ENCODE peak calls at places on chromosome 5, in eight cellular contexts. T is breast epithelium, K is stomach, F is spleen, I is upper lobe of left lung, U is transverse colon, H is HCT116, Q is H1. R is an unnamed sample.

GRCh38 chr5:130720355-130720754 is 444.7 kb downstream of the HINT1 start:
- DNase-seq in Q (no peak), T (no peak), I (no peak), H (peak), U (no peak), K (no peak), F (no peak), R (no peak)

GRCh38 chr5:154395407-154396106 is 50.2 kb upstream of the SAP30L start:
- DNase-seq in F (no peak), Q (no peak), I (no peak), K (peak), T (peak), U (peak), H (no peak), R (no peak)

GRCh38 chr5:82018462-82018861 is 46.6 kb downstream of the ATG10 start:
- DNase-seq in U (no peak), H (no peak), T (no peak), K (no peak), F (no peak), Q (no peak), I (no peak), R (no peak)

GRCh38 chr5:82364497-82364896 is 86.3 kb upstream of the RPS23 start:
- DNase-seq in Q (no peak), H (no peak), U (no peak), F (no peak), I (no peak), T (no peak), K (no peak), R (no peak)

GRCh38 chr5:179315356-179315890 is 29.8 kb downstream of the ADAMTS2 start:
- DNase-seq in I (no peak), T (no peak), U (no peak), F (peak), H (no peak), K (no peak), Q (no peak), R (no peak)

GRCh38 chr5:89265511-89266169 is 382.7 kb upstream of the MEF2C start:
- DNase-seq in K (no peak), Q (no peak), I (no peak), T (no peak), U (no peak), F (no peak), H (no peak), R (no peak)

GRCh38 chr5:102902647-102903046 is 147.5 kb downstream of the PAM start:
- DNase-seq in H (no peak), F (no peak), T (no peak), U (no peak), I (no peak), Q (no peak), K (no peak), R (no peak)

GRCh38 chr5:2891781-2892180 is 140.3 kb upstream of the IRX2 start:
- DNase-seq in U (no peak), T (no peak), K (no peak), I (no peak), F (no peak), H (no peak), Q (peak), R (no peak)

GRCh38 chr5:132074772-132075718 is 1.5 kb downstream of the CSF2 start:
- DNase-seq in I (no peak), U (no peak), K (no peak), H (peak), T (no peak), F (no peak), Q (no peak), R (no peak)

GRCh38 chr5:97425511-97425910 is 242.5 kb upstream of the RIOK2 start:
- DNase-seq in U (no peak), F (peak), K (no peak), T (no peak), I (no peak), H (no peak), Q (no peak), R (no peak)

GRCh38 chr5:112064956-112065355 is 308.0 kb upstream of the NREP start:
- DNase-seq in K (no peak), F (no peak), H (no peak), T (no peak), Q (no peak), I (no peak), U (no peak), R (no peak)

GRCh38 chr5:8870349-8870748 is 675.5 kb downstream of the SEMA5A start:
- DNase-seq in Q (no peak), H (no peak), T (no peak), F (no peak), K (no peak), U (no peak), I (peak), R (no peak)

GRCh38 chr5:146047396-146047795 is 58.0 kb downstream of the PLAC8L1 start:
- DNase-seq in F (no peak), H (no peak), I (no peak), K (no peak), Q (no peak), U (peak), T (no peak), R (no peak)

GRCh38 chr5:102625446-102625845 is 126.6 kb upstream of the SLCO6A1 start:
- DNase-seq in I (no peak), T (no peak), Q (no peak), H (no peak), F (no peak), K (no peak), U (no peak), R (no peak)

GRCh38 chr5:36301858-36302603 is at the start of gene RANBP3L:
- DNase-seq in I (no peak), F (no peak), Q (no peak), K (peak), U (peak), H (no peak), T (no peak), R (no peak)

GRCh38 chr5:147188200-147189108 is 46.4 kb upstream of the STK32A start:
- DNase-seq in U (peak), H (peak), I (no peak), Q (peak), K (peak), F (no peak), T (no peak), R (peak)

GRCh38 chr5:41368158-41368557 is 142.2 kb downstream of the PLCXD3 start:
- DNase-seq in Q (no peak), H (no peak), K (no peak), F (no peak), T (no peak), U (no peak), I (no peak), R (no peak)

GRCh38 chr5:170631471-170632195 is 127.8 kb downstream of the KCNIP1 start:
- DNase-seq in Q (no peak), T (peak), H (peak), U (no peak), K (no peak), F (peak), I (peak), R (no peak)

GRCh38 chr5:78718827-78719226 is 70.3 kb upstream of the LHFPL2 start:
- DNase-seq in Q (no peak), T (no peak), F (no peak), K (no peak), H (no peak), I (no peak), U (no peak), R (no peak)

GRCh38 chr5:32852535-32852934 is 141.4 kb downstream of the NPR3 start:
- DNase-seq in H (no peak), T (no peak), Q (peak), K (no peak), I (no peak), U (peak), F (no peak), R (no peak)

GRCh38 chr5:57680686-57681085 is 198.1 kb upstream of the ACTBL2 start:
- DNase-seq in K (no peak), U (no peak), I (no peak), H (no peak), F (no peak), T (no peak), Q (no peak), R (no peak)

GRCh38 chr5:177479774-177480173 is 6.3 kb upstream of the DBN1 start:
- DNase-seq in K (no peak), T (no peak), I (no peak), Q (no peak), H (no peak), F (no peak), U (no peak), R (no peak)

GRCh38 chr5:17167171-17167891 is 50.1 kb upstream of the BASP1 start:
- DNase-seq in F (no peak), Q (no peak), T (no peak), H (no peak), U (no peak), K (no peak), I (no peak), R (no peak)

GRCh38 chr5:142743677-142744441 is 26.3 kb upstream of the ARHGAP26 start:
- DNase-seq in U (no peak), T (no peak), Q (no peak), I (no peak), F (no peak), K (no peak), H (no peak), R (no peak)
- TF ChIP-seq POLR2AphosphoS5 in U (no peak), T (no peak), Q (no peak), I (no peak), F (no peak), K (no peak), H (no peak), R (no peak)

DNA sequence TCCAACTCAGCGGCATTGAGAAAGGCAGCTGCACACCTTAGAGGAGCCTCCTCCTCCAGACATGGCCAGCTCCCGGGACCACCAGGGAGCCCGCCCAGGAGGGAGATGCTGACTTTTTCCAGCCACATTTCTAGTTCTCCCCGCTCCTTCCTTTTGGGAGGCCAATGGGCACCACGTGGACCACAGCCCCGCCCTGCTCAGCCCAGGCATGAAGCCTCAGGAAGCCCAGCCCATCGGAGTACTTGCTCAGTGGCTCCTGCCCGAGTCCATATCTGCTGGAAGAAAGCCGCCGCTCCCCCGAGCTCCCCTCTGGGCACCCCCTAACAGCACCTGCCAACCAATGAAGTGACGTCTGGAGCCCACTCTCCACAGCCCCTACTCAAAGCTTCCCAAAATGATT is 52.4 kb downstream of the SMIM23 start:
- DNase-seq in T (no peak), F (peak), K (no peak), U (no peak), H (no peak), I (no peak), Q (no peak), R (no peak)
- TF ChIP-seq POLR2A in T (no peak), F (no peak), K (no peak), U (no peak), H (no peak), I (no peak), Q (no peak), R (no peak)

GRCh38 chr5:150609843-150610584 is 30.4 kb upstream of the SYNPO start:
- DNase-seq in H (no peak), U (peak), I (no peak), Q (no peak), K (peak), T (no peak), F (peak), R (no peak)

GRCh38 chr5:150612405-150612804 is 28.1 kb upstream of the SYNPO start:
- DNase-seq in U (no peak), K (no peak), F (no peak), T (no peak), H (no peak), Q (no peak), I (no peak), R (no peak)

GRCh38 chr5:150612905-150613670 is 27.4 kb upstream of the SYNPO start:
- DNase-seq in U (peak), K (no peak), F (no peak), H (no peak), I (no peak), Q (no peak), T (no peak), R (no peak)

GRCh38 chr5:150608991-150609390 is 31.5 kb upstream of the SYNPO start:
- DNase-seq in T (no peak), Q (no peak), U (no peak), I (no peak), K (no peak), H (no peak), F (no peak), R (no peak)

GRCh38 chr5:150611026-150611425 is 29.4 kb upstream of the SYNPO start:
- DNase-seq in F (no peak), U (no peak), H (no peak), T (no peak), K (no peak), I (no peak), Q (no peak), R (no peak)
- TF ChIP-seq POLR2AphosphoS5 in F (no peak), U (no peak), H (no peak), T (no peak), K (no peak), I (no peak), Q (no peak), R (no peak)

GRCh38 chr5:53481354-53481886 is 991 bp downstream of the FST start:
- DNase-seq in H (no peak), Q (no peak), U (no peak), I (no peak), K (no peak), F (no peak), T (no peak), R (no peak)

GRCh38 chr5:53482717-53483638 is 2.5 kb downstream of the FST start:
- DNase-seq in F (peak), H (no peak), U (peak), Q (peak), K (peak), I (peak), T (no peak), R (no peak)

GRCh38 chr5:53479656-53480473 is 564 bp upstream of the FST start:
- DNase-seq in F (peak), U (peak), Q (peak), T (no peak), H (no peak), I (peak), K (peak), R (peak)

GRCh38 chr5:53480474-53481353 is at the start of gene FST:
- DNase-seq in F (peak), Q (peak), I (peak), U (no peak), K (peak), H (no peak), T (no peak), R (no peak)

DNA sequence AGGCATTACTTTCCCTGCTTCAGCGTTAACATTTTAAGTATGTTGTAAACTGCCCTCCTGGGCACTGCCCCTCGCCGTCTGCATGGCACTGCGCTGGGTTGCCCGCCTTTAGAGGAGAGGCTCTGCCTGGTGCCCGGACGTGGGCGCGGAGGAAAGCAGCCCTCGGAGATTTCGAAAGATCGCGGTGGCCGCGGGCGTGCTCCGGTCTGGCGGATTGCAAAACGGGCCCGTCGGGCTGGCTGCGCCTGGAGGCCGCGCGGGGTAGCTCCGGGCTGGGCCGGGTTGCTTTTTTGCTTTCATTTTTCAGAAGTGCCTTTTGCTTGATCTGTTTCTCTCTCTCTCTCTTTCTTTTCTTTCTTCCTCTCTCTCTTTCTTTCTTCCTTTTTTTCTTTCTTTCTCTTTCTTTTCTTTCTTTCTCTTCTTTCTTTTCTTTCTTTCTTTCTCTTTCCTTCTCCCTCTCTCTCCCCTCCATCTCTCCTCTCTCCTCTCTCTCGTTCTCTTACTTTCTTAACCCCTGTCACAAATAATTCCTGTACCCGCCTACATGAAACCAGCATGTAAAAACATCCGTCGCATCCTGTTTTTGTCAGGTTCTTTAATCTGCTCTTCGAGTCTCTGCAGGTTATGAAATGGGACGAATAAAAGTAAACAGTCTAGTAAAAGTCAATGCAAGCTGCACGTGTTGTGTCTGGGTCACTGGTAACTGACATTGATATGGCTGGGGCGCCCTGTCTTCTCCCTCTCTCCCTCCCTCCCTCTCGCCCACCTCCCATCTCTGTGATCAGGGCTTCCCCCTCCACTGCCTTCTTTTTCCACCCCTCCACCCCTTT is 1.7 kb downstream of the FST start:
- DNase-seq in K (peak), Q (peak), T (peak), H (peak), U (peak), I (peak), F (peak), R (peak)
- TF ChIP-seq POLR2A in K (no peak), Q (no peak), T (no peak), H (no peak), U (no peak), I (no peak), F (no peak), R (no peak)

DNA sequence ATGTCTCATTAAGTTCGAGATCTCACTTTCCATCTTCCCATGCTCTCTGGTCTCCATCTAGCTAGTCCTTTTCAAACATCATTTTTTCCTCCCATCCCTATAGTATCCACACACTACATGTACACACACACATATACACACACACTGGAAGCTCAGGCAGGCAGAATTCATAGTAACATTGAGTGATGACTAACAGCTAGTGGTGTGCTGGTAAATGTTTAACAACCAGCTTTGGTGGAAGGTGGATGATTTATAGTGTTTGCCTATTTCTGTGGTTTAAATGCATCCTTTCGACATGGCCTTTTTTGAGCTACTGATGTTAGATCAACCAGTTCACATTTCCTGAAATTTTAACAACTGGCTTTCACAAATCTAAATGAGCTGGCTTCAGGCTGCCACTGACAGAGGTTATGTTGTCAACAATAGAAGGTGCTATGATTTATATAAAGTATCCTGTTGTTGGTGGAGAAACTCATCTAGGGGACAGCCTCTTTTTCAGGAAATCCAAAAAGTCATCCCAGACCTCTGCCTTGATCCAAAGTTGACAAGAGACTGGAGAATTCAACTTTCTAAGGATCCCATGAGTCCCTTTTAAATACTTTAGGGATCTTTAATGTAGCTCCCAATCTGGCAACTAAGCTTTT is 117.8 kb downstream of the CCDC192 start:
- DNase-seq in K (no peak), Q (no peak), F (no peak), I (no peak), U (no peak), H (no peak), T (no peak), R (no peak)
- TF ChIP-seq POLR2AphosphoS5 in K (no peak), Q (no peak), F (no peak), I (no peak), U (no peak), H (no peak), T (no peak), R (no peak)

DNA sequence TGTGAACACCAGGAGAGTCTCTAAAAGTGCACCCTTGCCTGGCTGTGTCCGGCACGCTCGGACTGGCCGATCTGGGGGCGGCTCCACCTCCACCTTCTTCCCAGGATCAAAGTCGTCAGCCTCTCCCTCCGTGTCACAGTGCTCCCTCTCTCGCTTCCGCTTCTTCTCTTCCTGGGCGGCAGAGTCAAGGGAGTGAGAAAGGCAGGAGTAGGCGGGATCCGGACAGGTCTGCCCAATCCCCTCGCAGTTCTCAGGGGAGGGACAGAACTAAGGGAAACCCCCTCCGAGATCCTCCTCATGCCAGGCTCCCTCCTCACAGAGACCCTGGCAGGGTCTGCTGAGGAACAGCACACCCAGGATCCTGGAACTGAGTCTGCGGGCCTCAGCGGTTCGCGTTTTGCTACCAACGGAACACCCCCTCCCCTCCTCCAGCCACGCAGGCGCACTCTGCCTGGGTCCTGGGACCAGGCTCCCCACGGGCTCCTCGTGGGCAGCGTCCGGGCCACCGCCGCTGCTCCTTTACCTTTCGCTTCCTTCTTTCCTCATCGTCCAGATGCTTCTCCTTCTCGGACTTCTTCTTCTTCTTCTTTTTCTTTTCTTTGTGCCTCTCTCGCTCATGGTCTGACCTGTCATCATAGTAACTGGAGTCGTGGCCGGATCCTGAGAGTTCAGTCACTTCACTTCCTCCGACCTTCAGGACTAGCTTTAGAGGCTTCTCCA is 1.3 kb downstream of the BRD9 start:
- DNase-seq in U (peak), I (peak), Q (no peak), T (no peak), F (peak), H (peak), K (no peak), R (no peak)
- TF ChIP-seq POLR2A in U (peak), I (no peak), Q (no peak), T (no peak), F (no peak), H (peak), K (no peak), R (no peak)